ENCODE peak calls at places on chromosomes 4 and X, in four cellular contexts. D is hepatocyte, R is retinal pigment epithelial cell, S is psoas muscle. U is an unnamed sample.

GRCh38 chr4:89277412-89277811 is 30.2 kb downstream of the GPRIN3 start:
- DNase-seq in D (no peak), R (no peak), S (no peak), U (peak)

GRCh38 chr4:2428496-2429213 is 9.9 kb downstream of the CFAP99 start:
- DNase-seq in D (no peak), R (no peak), S (no peak), U (no peak)

GRCh38 chrX:2703991-2704369 is 12.9 kb downstream of the CD99 start:
- DNase-seq in D (no peak), R (no peak), S (peak), U (peak)

GRCh38 chrX:36867143-36867542 is 141.0 kb upstream of the FAM47C start:
- DNase-seq in D (peak), R (no peak), S (no peak), U (peak)

GRCh38 chr4:85901500-85901899 is 426.6 kb downstream of the ARHGAP24 start:
- DNase-seq in D (no peak), R (no peak), S (no peak), U (peak)

GRCh38 chr4:7781361-7781760 is 158.3 kb downstream of the AFAP1 start:
- DNase-seq in D (no peak), R (no peak), S (no peak), U (peak)

GRCh38 chrX:1205681-1206611 is 6.5 kb downstream of the CRLF2 start:
- DNase-seq in D (peak), R (peak), S (no peak), U (peak)

GRCh38 chrX:47623540-47624027 is 3.9 kb upstream of the SYN1 start:
- DNase-seq in D (peak), R (peak), S (no peak), U (peak)

GRCh38 chr4:83285022-83285387 is 407 bp upstream of the COQ2 start:
- DNase-seq in D (peak), R (no peak), S (no peak), U (peak)

GRCh38 chr4:41913509-41913908 is 21.7 kb upstream of the TMEM33 start:
- DNase-seq in D (no peak), R (no peak), S (no peak), U (no peak)

GRCh38 chr4:153452661-153453378 is 13.3 kb upstream of the TMEM131L start:
- DNase-seq in D (no peak), R (no peak), S (no peak), U (no peak)

GRCh38 chr4:99323761-99324160 is 2.6 kb upstream of the ADH1B start:
- DNase-seq in D (no peak), R (no peak), S (no peak), U (peak)

GRCh38 chrX:136781180-136781797 is 557 bp upstream of the ARHGEF6 start:
- DNase-seq in D (no peak), R (no peak), S (peak), U (peak)

GRCh38 chrX:10166731-10167149 is 10.0 kb downstream of the CLCN4 start:
- DNase-seq in D (no peak), R (no peak), S (no peak), U (no peak)

GRCh38 chr4:158896459-158897238 is 127.8 kb downstream of the FNIP2 start:
- DNase-seq in D (no peak), R (no peak), S (no peak), U (peak)

GRCh38 chrX:24380273-24381036 is 20.0 kb downstream of the SUPT20HL1 start:
- DNase-seq in D (no peak), R (no peak), S (no peak), U (peak)

GRCh38 chr4:174365018-174365587 is 81.4 kb downstream of the CEP44 start:
- DNase-seq in D (peak), R (no peak), S (no peak), U (peak)

GRCh38 chr4:46931981-46932380 is 22.9 kb upstream of the COX7B2 start:
- DNase-seq in D (peak), R (no peak), S (no peak), U (peak)

GRCh38 chr4:183857040-183857439 is 48.1 kb upstream of the STOX2 start:
- DNase-seq in D (no peak), R (no peak), S (no peak), U (no peak)

GRCh38 chr4:23888421-23889319 is 1.2 kb downstream of the PPARGC1A start:
- DNase-seq in D (peak), R (no peak), S (no peak), U (peak)

GRCh38 chr4:11700751-11701226 is 272.1 kb upstream of the HS3ST1 start:
- DNase-seq in D (no peak), R (peak), S (no peak), U (peak)

GRCh38 chrX:12210196-12210815 is 72.0 kb downstream of the FRMPD4 start:
- DNase-seq in D (no peak), R (no peak), S (peak), U (peak)

GRCh38 chr4:88009871-88010270 is 2.4 kb downstream of the PKD2 start:
- DNase-seq in D (no peak), R (no peak), S (no peak), U (no peak)

GRCh38 chr4:1047976-1048780 is 36.8 kb downstream of the FGFRL1 start:
- DNase-seq in D (no peak), R (no peak), S (peak), U (no peak)

GRCh38 chr4:71609651-71610050 is 174.2 kb downstream of the GC start:
- DNase-seq in D (no peak), R (no peak), S (no peak), U (no peak)

GRCh38 chr4:89245459-89245858 is 62.1 kb downstream of the GPRIN3 start:
- DNase-seq in D (peak), R (no peak), S (no peak), U (no peak)

GRCh38 chr4:99979872-99980271 is 29.8 kb upstream of the H2AZ1 start:
- DNase-seq in D (no peak), R (no peak), S (no peak), U (peak)

GRCh38 chr4:110371016-110371795 is 104.7 kb upstream of the ENPEP start:
- DNase-seq in D (no peak), R (peak), S (no peak), U (no peak)

GRCh38 chr4:168183717-168184571 is 91.6 kb downstream of the ANXA10 start:
- DNase-seq in D (peak), R (peak), S (no peak), U (peak)

GRCh38 chr4:147866532-147867271 is 134.8 kb downstream of the ARHGAP10 start:
- DNase-seq in D (peak), R (peak), S (peak), U (peak)

GRCh38 chr4:81922271-81922775 is 450.6 kb upstream of the RASGEF1B start:
- DNase-seq in D (no peak), R (no peak), S (no peak), U (no peak)

DNA sequence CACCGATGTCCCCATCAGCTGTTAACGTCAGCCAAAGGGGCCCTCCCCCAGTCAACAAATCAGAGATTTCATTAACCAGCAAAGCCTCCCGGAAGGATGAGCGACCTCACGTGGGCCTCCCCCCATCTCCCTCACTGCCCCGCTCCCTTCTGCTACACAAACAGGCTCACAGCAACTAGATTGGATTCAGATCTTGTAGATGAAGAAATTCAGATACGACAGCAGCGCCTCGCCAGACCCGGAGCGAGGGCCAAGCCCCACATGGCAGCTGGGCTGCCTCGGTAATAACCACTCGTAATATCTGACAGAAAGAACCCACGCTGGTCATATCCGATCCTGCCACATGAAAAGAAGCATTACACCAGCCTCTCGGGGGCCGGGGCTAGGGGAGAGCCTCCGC is 581.4 kb downstream of the BCOR start:
- DNase-seq in D (no peak), R (no peak), S (no peak), U (no peak)
- H3K4me3 ChIP-seq in D (no peak), R (no peak), S (no peak), U (no peak)

GRCh38 chrX:132615396-132616131 is 126.7 kb upstream of the MBNL3 start:
- DNase-seq in D (peak), R (no peak), S (no peak), U (peak)
- TF ChIP-seq CTCF in D (peak), R (peak), S (peak), U (peak)

DNA sequence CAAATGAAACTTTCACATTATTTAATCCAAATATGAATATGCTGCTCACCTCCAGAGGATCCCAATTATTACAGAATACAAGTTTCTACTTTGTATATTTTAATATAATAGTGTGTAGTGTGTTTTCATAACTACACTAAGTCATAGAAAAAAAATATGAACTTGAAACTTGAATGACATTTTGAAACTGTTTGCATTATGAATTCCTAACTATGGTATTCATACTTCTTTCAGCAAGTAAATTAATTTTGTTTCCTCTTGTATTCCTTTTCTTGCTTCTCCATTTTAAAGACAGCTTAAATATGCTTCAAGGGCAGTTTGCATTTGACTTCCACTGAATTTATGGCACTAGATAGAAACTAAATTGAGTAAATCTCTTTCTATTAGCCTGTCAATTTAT is 177.1 kb downstream of the BMPR1B start:
- DNase-seq in D (no peak), R (no peak), S (no peak), U (peak)
- H3K4me3 ChIP-seq in D (no peak), R (no peak), S (no peak), U (no peak)

DNA sequence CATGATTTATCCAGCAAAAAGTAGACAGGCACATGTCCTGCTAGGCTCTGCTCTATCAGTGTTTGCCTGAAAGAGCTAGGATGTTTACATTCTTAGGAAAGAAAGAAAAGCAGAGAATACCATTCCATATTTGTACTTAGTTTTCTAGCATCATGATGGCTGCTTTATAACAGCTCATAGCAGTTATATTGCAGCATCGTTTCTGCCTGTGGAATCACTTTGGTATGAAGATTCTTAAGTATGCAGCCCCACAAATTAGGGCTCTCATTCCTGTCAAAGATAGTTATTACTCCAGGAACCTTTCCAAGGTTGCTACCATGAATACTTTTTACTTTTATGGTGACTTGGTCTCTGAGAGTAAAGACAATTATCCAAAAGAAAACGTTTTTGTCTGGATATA is 119.0 kb upstream of the MYOZ2 start:
- DNase-seq in D (peak), R (no peak), S (no peak), U (peak)
- TF ChIP-seq CTCF in D (no peak), R (no peak), S (no peak), U (no peak)

GRCh38 chrX:19334945-19335626 is 8.6 kb upstream of the PDHA1 start:
- DNase-seq in D (no peak), R (no peak), S (no peak), U (peak)
- H3K4me3 ChIP-seq in D (no peak), R (no peak), S (no peak), U (no peak)

U was measured in cardiac fibroblast.